ENCODE peak calls at places on chromosomes 16 and 17, in four cellular contexts. One of them, this sample, is unnamed.
A peak's percentile ranks its signal among the peaks of the same experiment; 100 is the strongest.

GRCh38 chr17:72409405-72410002 is 288.7 kb downstream of the SOX9 start:
- DNase-seq in heart left ventricle: no peak
- DNase-seq in adrenal gland: no peak
- DNase-seq in transverse colon: no peak
- DNase-seq in this sample: no peak

GRCh38 chr17:74276051-74276476 is 2.0 kb downstream of the DNAI2 start:
- DNase-seq in transverse colon: no peak
- DNase-seq in heart left ventricle: peak; percentile 73
- DNase-seq in adrenal gland: no peak
- DNase-seq in this sample: no peak

GRCh38 chr16:28304214-28304613 is 11.9 kb downstream of the SBK1 start:
- DNase-seq in adrenal gland: peak; percentile 55
- DNase-seq in heart left ventricle: no peak
- DNase-seq in transverse colon: no peak
- DNase-seq in this sample: no peak

GRCh38 chr17:39979021-39979660 is 1.5 kb upstream of the PSMD3 start:
- DNase-seq in heart left ventricle: no peak
- DNase-seq in adrenal gland: no peak
- DNase-seq in transverse colon: no peak
- DNase-seq in this sample: no peak

GRCh38 chr16:74865922-74866598 is 91.4 kb upstream of the FA2H start:
- DNase-seq in transverse colon: no peak
- DNase-seq in adrenal gland: no peak
- DNase-seq in heart left ventricle: no peak
- DNase-seq in this sample: no peak

GRCh38 chr16:2252806-2253148 is 1.4 kb upstream of the ECI1 start:
- DNase-seq in transverse colon: no peak
- DNase-seq in heart left ventricle: no peak
- DNase-seq in adrenal gland: no peak
- DNase-seq in this sample: no peak

GRCh38 chr16:66484453-66485213 is 57.5 kb downstream of the BEAN1 start:
- DNase-seq in transverse colon: no peak
- DNase-seq in adrenal gland: no peak
- DNase-seq in heart left ventricle: peak; percentile 15
- DNase-seq in this sample: no peak

GRCh38 chr17:20941872-20942271 is 100.9 kb downstream of the USP22 start:
- DNase-seq in adrenal gland: no peak
- DNase-seq in heart left ventricle: no peak
- DNase-seq in transverse colon: no peak
- DNase-seq in this sample: no peak

GRCh38 chr17:19533718-19534561 is at the start of gene SLC47A1:
- DNase-seq in heart left ventricle: peak; percentile 54
- DNase-seq in adrenal gland: peak; percentile 72
- DNase-seq in transverse colon: peak; percentile 20
- DNase-seq in this sample: peak; percentile 80

GRCh38 chr17:74527081-74527480 is 4.2 kb downstream of the CD300LB start:
- DNase-seq in transverse colon: no peak
- DNase-seq in adrenal gland: no peak
- DNase-seq in heart left ventricle: no peak
- DNase-seq in this sample: no peak

GRCh38 chr17:10102817-10103216 is 95.6 kb downstream of the GAS7 start:
- DNase-seq in heart left ventricle: no peak
- DNase-seq in transverse colon: no peak
- DNase-seq in adrenal gland: no peak
- DNase-seq in this sample: no peak
- TF ChIP-seq POLR2A in heart left ventricle: no peak
- TF ChIP-seq POLR2A in transverse colon: no peak
- TF ChIP-seq POLR2A in adrenal gland: no peak
- TF ChIP-seq POLR2A in this sample: no peak

GRCh38 chr16:89892055-89892630 is 18.8 kb downstream of the TCF25 start:
- DNase-seq in adrenal gland: no peak
- DNase-seq in heart left ventricle: no peak
- DNase-seq in transverse colon: no peak
- DNase-seq in this sample: no peak
- H3K36me3 ChIP-seq in adrenal gland: no peaks in the 10 kb centered on the region
- H3K36me3 ChIP-seq in heart left ventricle: no peaks in the 10 kb centered on the region
- H3K36me3 ChIP-seq in transverse colon: peaks cover 57% of the 10 kb centered on the region
- H3K36me3 ChIP-seq in this sample: peaks cover 100% of the 10 kb centered on the region

DNA sequence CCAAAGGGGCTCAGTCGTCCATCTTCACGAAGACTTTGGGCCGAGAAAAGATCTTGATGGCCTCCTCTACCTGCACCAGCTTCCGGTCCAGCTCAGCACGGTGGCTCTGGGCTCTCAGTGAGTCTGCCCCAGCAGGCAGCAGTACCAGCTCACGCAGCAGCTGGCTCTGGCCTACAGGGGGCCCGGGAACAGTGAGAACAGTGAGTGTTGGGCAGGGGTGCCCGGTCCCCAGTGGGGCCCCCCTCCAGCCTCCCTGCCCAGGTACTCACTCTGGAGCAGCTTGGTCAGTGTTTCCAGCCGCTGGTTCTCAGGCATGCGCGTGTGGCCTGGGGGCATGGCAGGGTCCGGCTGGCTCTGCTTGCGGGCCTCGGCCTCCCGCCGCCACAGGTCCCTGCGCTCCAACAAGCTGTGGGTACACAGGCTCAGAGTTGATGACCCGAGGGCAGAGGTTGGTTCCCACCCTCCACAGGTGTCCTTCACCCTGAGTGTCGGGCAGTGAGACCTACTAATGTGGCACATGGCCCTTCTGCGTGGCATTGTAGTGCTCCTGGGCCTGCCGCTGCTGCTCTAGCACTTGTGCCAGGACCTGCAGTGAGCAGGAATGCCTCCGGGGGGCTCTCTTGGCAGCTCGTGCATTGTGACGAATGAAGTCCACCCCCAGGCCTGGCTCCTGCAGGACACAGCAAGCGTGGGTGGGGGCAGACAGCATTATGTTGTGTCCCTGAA is 2.6 kb downstream of the PARD6A start:
- DNase-seq in transverse colon: no peak
- DNase-seq in adrenal gland: no peak
- DNase-seq in heart left ventricle: no peak
- DNase-seq in this sample: no peak
- TF ChIP-seq CTCF in transverse colon: no peak
- TF ChIP-seq CTCF in adrenal gland: no peak
- TF ChIP-seq CTCF in heart left ventricle: no peak
- TF ChIP-seq CTCF in this sample: no peak

GRCh38 chr17:16286009-16286946 is 67.0 kb downstream of the CENPV start:
- DNase-seq in heart left ventricle: peak; percentile 81
- DNase-seq in adrenal gland: peak; percentile 96
- DNase-seq in transverse colon: peak; percentile 92
- DNase-seq in this sample: peak; percentile 93
- TF ChIP-seq POLR2A in heart left ventricle: no peak
- TF ChIP-seq POLR2A in adrenal gland: peak; percentile 71
- TF ChIP-seq POLR2A in transverse colon: peak; percentile 84
- TF ChIP-seq POLR2A in this sample: no peak

DNA sequence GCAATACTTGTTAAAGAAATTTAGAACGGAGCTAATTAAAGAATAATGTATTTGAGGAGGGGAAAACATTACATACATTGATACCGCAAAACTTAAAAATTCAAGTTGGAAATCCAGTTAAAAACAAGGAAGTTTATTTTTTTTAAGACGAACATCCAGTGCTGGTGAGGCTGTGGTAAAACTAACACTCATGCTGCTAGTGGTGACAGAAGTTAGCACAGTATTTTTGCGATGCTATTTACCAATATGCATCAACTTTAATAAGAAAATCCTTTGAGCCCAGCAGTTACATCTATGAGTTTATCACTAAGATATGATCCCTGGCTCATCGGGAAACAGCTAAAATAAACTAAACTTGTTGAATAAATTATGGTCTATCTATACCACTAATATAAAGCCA is 31.7 kb downstream of the GSPT1 start:
- DNase-seq in adrenal gland: no peak
- DNase-seq in heart left ventricle: no peak
- DNase-seq in transverse colon: no peak
- DNase-seq in this sample: no peak
- H3K36me3 ChIP-seq in adrenal gland: no peaks in the 10 kb centered on the region
- H3K36me3 ChIP-seq in heart left ventricle: no peaks in the 10 kb centered on the region
- H3K36me3 ChIP-seq in transverse colon: peaks cover 81% of the 10 kb centered on the region
- H3K36me3 ChIP-seq in this sample: peaks cover 100% of the 10 kb centered on the region

DNA sequence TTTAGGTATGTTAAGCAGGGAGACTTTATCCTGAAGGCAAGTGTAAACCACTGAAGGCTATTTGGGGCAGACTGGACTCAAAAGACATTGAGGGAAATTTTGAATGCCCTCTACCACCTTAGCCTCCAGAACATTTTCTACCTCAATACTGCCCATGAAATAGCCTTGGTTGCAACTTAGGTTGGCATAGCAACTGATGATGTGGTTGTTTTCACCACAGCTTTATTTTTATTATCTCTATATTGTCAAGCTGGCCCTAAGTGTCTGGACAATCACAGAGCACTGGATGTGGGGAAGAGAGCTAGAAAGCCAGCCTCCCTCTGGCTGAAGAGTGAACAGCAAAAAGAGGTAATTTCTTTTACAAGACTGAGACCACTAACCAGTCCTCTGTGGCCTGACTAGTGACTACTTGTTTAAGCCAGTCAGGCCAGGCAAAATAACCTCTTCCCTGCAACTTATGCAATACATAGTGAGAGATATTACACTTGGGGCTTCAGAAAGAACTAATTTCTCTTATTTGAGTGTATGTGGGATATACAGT is 159.6 kb downstream of the HS3ST2 start:
- DNase-seq in transverse colon: no peak
- DNase-seq in adrenal gland: no peak
- DNase-seq in heart left ventricle: no peak
- DNase-seq in this sample: no peak
- TF ChIP-seq CTCF in transverse colon: no peak
- TF ChIP-seq CTCF in adrenal gland: no peak
- TF ChIP-seq CTCF in heart left ventricle: no peak
- TF ChIP-seq CTCF in this sample: no peak

GRCh38 chr17:41813699-41814124 is 908 bp downstream of the FKBP10 start:
- DNase-seq in adrenal gland: no peak
- DNase-seq in transverse colon: no peak
- DNase-seq in heart left ventricle: no peak
- DNase-seq in this sample: no peak

GRCh38 chr17:41810659-41811548 is 845 bp downstream of the P3H4 start:
- DNase-seq in heart left ventricle: no peak
- DNase-seq in transverse colon: peak; percentile 23
- DNase-seq in adrenal gland: peak; percentile 23
- DNase-seq in this sample: no peak

GRCh38 chr17:41812176-41813038 is at the start of gene FKBP10:
- DNase-seq in adrenal gland: peak; percentile 63
- DNase-seq in heart left ventricle: peak; percentile 78
- DNase-seq in transverse colon: peak; percentile 56
- DNase-seq in this sample: no peak

GRCh38 chr17:41813039-41813680 is 356 bp downstream of the FKBP10 start:
- DNase-seq in transverse colon: no peak
- DNase-seq in heart left ventricle: no peak
- DNase-seq in adrenal gland: no peak
- DNase-seq in this sample: no peak

GRCh38 chr17:41811549-41812175 is at the start of gene P3H4:
- DNase-seq in transverse colon: peak; percentile 87
- DNase-seq in heart left ventricle: peak; percentile 74
- DNase-seq in adrenal gland: peak; percentile 82
- DNase-seq in this sample: peak; percentile 93
- TF ChIP-seq POLR2A in transverse colon: peak; percentile 15
- TF ChIP-seq POLR2A in heart left ventricle: no peak
- TF ChIP-seq POLR2A in adrenal gland: peak; percentile 33
- TF ChIP-seq POLR2A in this sample: no peak

DNA sequence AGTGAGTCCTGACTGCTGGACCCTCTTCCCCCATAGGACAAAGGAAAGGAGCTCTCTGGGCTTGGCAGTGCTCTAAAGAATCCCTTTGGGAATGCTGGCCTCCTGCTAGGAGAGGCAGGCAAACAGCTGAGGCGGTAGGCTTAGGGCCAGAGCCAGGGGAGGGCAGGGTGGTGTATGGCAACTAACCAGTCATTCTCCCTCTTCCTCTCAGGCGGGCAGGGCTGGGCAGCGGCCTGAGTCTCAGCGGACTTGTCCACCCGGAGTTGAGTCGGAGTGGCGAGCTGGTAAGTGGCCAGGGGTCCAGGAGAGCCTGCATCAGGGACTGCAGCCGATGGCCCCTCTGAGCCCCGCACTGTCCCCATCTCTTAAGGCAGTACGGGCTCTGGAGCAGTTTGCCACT is 4.4 kb downstream of the ACADVL start:
- DNase-seq in heart left ventricle: peak; percentile 21
- DNase-seq in transverse colon: no peak
- DNase-seq in adrenal gland: peak; percentile 51
- DNase-seq in this sample: no peak
- H3K36me3 ChIP-seq in heart left ventricle: no peaks in the 10 kb centered on the region
- H3K36me3 ChIP-seq in transverse colon: peaks cover 33% of the 10 kb centered on the region
- H3K36me3 ChIP-seq in adrenal gland: no peaks in the 10 kb centered on the region
- H3K36me3 ChIP-seq in this sample: peaks cover 83% of the 10 kb centered on the region